ENCODE peak calls at places on chromosomes 13 and 19, in four cellular contexts. T is HCT116, U is fibroblast of villous mesenchyme, D is IMR-90. G is an unnamed sample.

GRCh38 chr13:97359181-97360057 is 74.5 kb upstream of the RAP2A start:
- DNase-seq in T (peak), U (peak), D (peak), G (peak)

GRCh38 chr19:32039446-32039845 is 306.0 kb upstream of the ZNF507 start:
- DNase-seq in T (no peak), U (no peak), D (no peak), G (no peak)

GRCh38 chr13:32723987-32724386 is 137.7 kb downstream of the PDS5B start:
- DNase-seq in T (no peak), U (no peak), D (no peak), G (no peak)

GRCh38 chr13:113398963-113399754 is 35.2 kb upstream of the GRTP1 start:
- DNase-seq in T (no peak), U (no peak), D (no peak), G (no peak)

GRCh38 chr13:97391201-97391600 is 42.8 kb upstream of the RAP2A start:
- DNase-seq in T (no peak), U (no peak), D (peak), G (no peak)

GRCh38 chr13:75364131-75364713 is 117.7 kb downstream of the TBC1D4 start:
- DNase-seq in T (no peak), U (no peak), D (peak), G (no peak)

GRCh38 chr13:27926644-27927434 is 7.0 kb downstream of the PDX1 start:
- DNase-seq in T (no peak), U (no peak), D (no peak), G (no peak)

GRCh38 chr19:51440846-51441409 is 17.3 kb downstream of the SIGLEC8 start:
- DNase-seq in T (no peak), U (no peak), D (no peak), G (peak)

GRCh38 chr19:2121416-2122051 is 24.8 kb downstream of the IZUMO4 start:
- DNase-seq in T (no peak), U (no peak), D (no peak), G (no peak)

GRCh38 chr19:56692496-56692895 is 20.9 kb upstream of the ZNF835 start:
- DNase-seq in T (no peak), U (no peak), D (no peak), G (no peak)

GRCh38 chr19:45613926-45614725 is 12.1 kb upstream of the GPR4 start:
- DNase-seq in T (peak), U (peak), D (peak), G (peak)

GRCh38 chr13:89458456-89458855 is 1787.3 kb downstream of the SLITRK5 start:
- DNase-seq in T (no peak), U (no peak), D (no peak), G (no peak)

GRCh38 chr13:99878921-99879610 is 92.5 kb downstream of the ZIC5 start:
- DNase-seq in T (no peak), U (no peak), D (no peak), G (no peak)

GRCh38 chr19:2048959-2049740 is 1.9 kb downstream of the MKNK2 start:
- DNase-seq in T (no peak), U (no peak), D (no peak), G (no peak)

GRCh38 chr19:42316223-42317211 is 3.4 kb downstream of the TMEM145 start:
- DNase-seq in T (no peak), U (no peak), D (peak), G (peak)

GRCh38 chr13:110015253-110015652 is 228.9 kb upstream of the IRS2 start:
- DNase-seq in T (no peak), U (no peak), D (peak), G (peak)

GRCh38 chr19:54178581-54179261 is 5.8 kb upstream of the TMC4 start:
- DNase-seq in T (no peak), U (no peak), D (no peak), G (no peak)

GRCh38 chr13:110841846-110842245 is 73.0 kb downstream of the ANKRD10 start:
- DNase-seq in T (no peak), U (no peak), D (peak), G (peak)

GRCh38 chr13:100473493-100474044 is 115.0 kb downstream of the GGACT start:
- DNase-seq in T (no peak), U (no peak), D (no peak), G (no peak)

GRCh38 chr19:6273701-6274601 is 5.8 kb downstream of the MLLT1 start:
- DNase-seq in T (no peak), U (peak), D (peak), G (peak)

GRCh38 chr19:13401388-13401787 is 104.9 kb downstream of the CACNA1A start:
- DNase-seq in T (peak), U (peak), D (peak), G (peak)

GRCh38 chr19:55340784-55341147 is 1.1 kb downstream of the KMT5C start:
- DNase-seq in T (no peak), U (no peak), D (no peak), G (no peak)

GRCh38 chr19:55958356-55958755 is 10.7 kb downstream of the NLRP8 start:
- DNase-seq in T (no peak), U (no peak), D (no peak), G (no peak)

GRCh38 chr13:58300224-58300623 is 668.7 kb downstream of the PCDH17 start:
- DNase-seq in T (no peak), U (no peak), D (no peak), G (no peak)

GRCh38 chr13:58302349-58302748 is 670.8 kb downstream of the PCDH17 start:
- DNase-seq in T (no peak), U (no peak), D (no peak), G (no peak)

GRCh38 chr13:58298556-58299135 is 667.1 kb downstream of the PCDH17 start:
- DNase-seq in T (no peak), U (no peak), D (no peak), G (no peak)

DNA sequence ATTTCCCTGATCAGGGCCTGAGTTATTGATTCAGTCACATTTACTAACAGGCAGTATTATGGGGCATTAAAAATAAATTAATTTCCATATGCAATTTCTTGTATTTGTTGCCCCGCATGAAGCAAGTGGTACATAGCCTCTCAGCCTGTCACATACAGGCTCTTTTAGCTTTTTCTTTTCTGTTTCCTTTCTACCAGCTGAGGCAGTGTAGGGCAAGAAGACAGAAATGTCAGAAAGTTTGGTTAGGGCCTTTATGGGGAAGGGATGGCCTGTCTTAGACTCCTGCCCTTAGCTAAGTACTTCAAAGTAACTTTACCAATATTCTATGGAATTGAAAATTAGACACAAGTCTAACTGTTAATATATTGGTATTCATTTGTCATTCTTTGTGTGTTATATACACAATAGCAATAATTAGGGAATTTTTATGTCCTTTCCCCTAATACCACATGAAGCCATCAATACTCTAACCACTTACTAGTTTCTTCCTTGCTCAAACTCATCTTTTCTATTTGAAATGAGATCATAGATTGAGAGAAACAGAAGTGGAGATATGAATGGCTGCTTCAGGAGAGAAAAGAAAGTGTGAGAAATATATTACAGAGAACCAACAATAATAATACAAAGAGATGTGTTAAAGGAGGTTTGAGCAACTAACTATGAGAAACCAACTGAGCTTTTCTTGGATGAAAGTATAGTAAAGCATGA is 669.6 kb downstream of the PCDH17 start:
- DNase-seq in T (no peak), U (no peak), D (no peak), G (no peak)
- TF ChIP-seq CTCF in T (no peak), U (no peak), D (no peak), G (no peak)

GRCh38 chr19:17213334-17213733 is 1.8 kb upstream of the USE1 start:
- DNase-seq in T (no peak), U (no peak), D (no peak), G (no peak)
- H3K4me3 ChIP-seq in T (no peak), U (no peak), D (no peak), G (no peak)

GRCh38 chr13:106533101-106533939 is 2.1 kb downstream of the EFNB2 start:
- DNase-seq in T (no peak), U (peak), D (peak), G (peak)
- TF ChIP-seq CTCF in T (peak), U (peak), D (peak), G (peak)

GRCh38 chr19:50359432-50359818 is 6.0 kb downstream of the NAPSA start:
- DNase-seq in T (no peak), U (no peak), D (no peak), G (no peak)

GRCh38 chr19:50361290-50362029 is 4.0 kb downstream of the NAPSA start:
- DNase-seq in T (peak), U (no peak), D (no peak), G (peak)

GRCh38 chr19:50358483-50359431 is 6.7 kb downstream of the NAPSA start:
- DNase-seq in T (no peak), U (peak), D (peak), G (peak)

GRCh38 chr19:50356691-50357177 is 8.7 kb downstream of the NAPSA start:
- DNase-seq in T (no peak), U (no peak), D (no peak), G (no peak)

DNA sequence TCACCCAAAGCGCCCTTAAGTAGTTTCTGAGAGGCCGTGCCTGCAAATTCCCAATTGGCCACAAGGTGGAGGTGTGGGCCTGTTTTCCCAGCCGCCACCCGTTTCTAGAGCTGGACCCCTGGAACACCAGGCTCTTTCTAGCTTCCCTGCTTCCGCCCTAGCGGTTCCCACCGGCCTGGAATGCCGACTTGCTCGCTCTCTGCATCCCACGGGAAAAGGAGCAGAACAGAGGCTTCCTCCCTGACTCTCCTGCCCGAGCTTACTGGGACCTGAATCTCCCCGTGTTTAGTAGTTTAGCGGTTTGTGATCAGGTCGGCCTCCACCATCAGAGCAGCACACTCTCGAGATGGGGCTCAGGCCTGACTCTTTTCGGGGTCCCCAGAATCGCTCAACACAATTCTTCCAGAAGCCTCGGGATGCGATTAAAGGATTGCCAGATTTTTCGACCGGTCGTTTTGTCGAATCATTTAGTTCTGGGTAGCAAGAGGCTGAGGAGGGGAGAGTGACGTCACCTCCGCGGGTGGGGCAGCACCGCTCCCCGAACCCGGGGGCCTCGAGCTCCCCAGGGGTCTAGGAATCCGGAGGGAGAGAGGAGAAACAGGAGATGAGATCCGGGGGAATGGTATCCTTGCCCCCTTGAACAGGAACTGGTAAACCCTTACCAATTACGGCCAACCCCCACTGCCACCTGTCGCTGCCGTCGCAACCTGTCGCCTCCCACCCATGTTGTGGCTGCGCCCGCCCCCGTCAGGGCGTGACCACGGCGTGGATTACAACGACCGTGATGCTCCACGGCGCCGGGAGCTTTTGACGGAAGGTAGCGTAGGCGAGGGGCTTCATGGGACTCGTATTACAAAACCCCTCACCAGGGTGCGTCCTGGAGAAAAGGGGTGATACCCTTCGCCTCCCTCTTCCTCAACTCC is 8.0 kb downstream of the NAPSA start:
- DNase-seq in T (no peak), U (peak), D (peak), G (peak)
- H3K4me3 ChIP-seq in T (no peak), U (peak), D (peak), G (peak)